ENCODE peak calls at places on chromosomes 3 and 15, in nine cellular contexts. One of them, this sample, is unnamed.

GRCh38 chr15:81337713-81338157 is 13.8 kb upstream of the STARD5 start:
- DNase-seq in GM23248: peak; percentile 35
- DNase-seq in left ventricle myocardium inferior: no peak
- DNase-seq in AG04450: no peak
- DNase-seq in heart right ventricle: no peak
- DNase-seq in WERI-Rb-1: no peak
- DNase-seq in heart left ventricle: no peak
- DNase-seq in A549: no peak
- DNase-seq in body of pancreas: no peak
- DNase-seq in this sample: no peak

GRCh38 chr3:73365756-73366397 is 258.9 kb downstream of the PDZRN3 start:
- DNase-seq in GM23248: peak; percentile 92
- DNase-seq in left ventricle myocardium inferior: peak; percentile 72
- DNase-seq in AG04450: peak; percentile 29
- DNase-seq in heart right ventricle: peak; percentile 65
- DNase-seq in WERI-Rb-1: no peak
- DNase-seq in heart left ventricle: peak; percentile 68
- DNase-seq in A549: no peak
- DNase-seq in body of pancreas: peak; percentile 40
- DNase-seq in this sample: no peak

GRCh38 chr3:126293370-126294082 is 63.7 kb downstream of the KLF15 start:
- DNase-seq in GM23248: peak; percentile 65
- DNase-seq in left ventricle myocardium inferior: peak; percentile 59
- DNase-seq in AG04450: no peak
- DNase-seq in heart right ventricle: peak; percentile 15
- DNase-seq in WERI-Rb-1: no peak
- DNase-seq in heart left ventricle: no peak
- DNase-seq in A549: no peak
- DNase-seq in body of pancreas: no peak
- DNase-seq in this sample: no peak

GRCh38 chr3:31878231-31878838 is 102.7 kb downstream of the OSBPL10 start:
- DNase-seq in GM23248: peak; percentile 24
- DNase-seq in left ventricle myocardium inferior: no peak
- DNase-seq in AG04450: no peak
- DNase-seq in heart right ventricle: no peak
- DNase-seq in WERI-Rb-1: no peak
- DNase-seq in heart left ventricle: no peak
- DNase-seq in A549: no peak
- DNase-seq in body of pancreas: no peak
- DNase-seq in this sample: no peak

GRCh38 chr15:51755790-51756189 is 4.4 kb downstream of the TMOD2 start:
- DNase-seq in GM23248: no peak
- DNase-seq in left ventricle myocardium inferior: no peak
- DNase-seq in AG04450: no peak
- DNase-seq in heart right ventricle: no peak
- DNase-seq in WERI-Rb-1: no peak
- DNase-seq in heart left ventricle: no peak
- DNase-seq in A549: no peak
- DNase-seq in body of pancreas: no peak
- DNase-seq in this sample: no peak

GRCh38 chr3:102790742-102791141 is 355.9 kb downstream of the ZPLD1 start:
- DNase-seq in GM23248: peak; percentile 92
- DNase-seq in left ventricle myocardium inferior: no peak
- DNase-seq in AG04450: peak; percentile 57
- DNase-seq in heart right ventricle: no peak
- DNase-seq in WERI-Rb-1: no peak
- DNase-seq in heart left ventricle: no peak
- DNase-seq in A549: no peak
- DNase-seq in body of pancreas: no peak
- DNase-seq in this sample: no peak

GRCh38 chr3:171088984-171089754 is 62.6 kb upstream of the SLC2A2 start:
- DNase-seq in GM23248: peak; percentile 87
- DNase-seq in left ventricle myocardium inferior: no peak
- DNase-seq in AG04450: peak; percentile 77
- DNase-seq in heart right ventricle: no peak
- DNase-seq in WERI-Rb-1: no peak
- DNase-seq in heart left ventricle: no peak
- DNase-seq in A549: peak; percentile 3
- DNase-seq in body of pancreas: peak; percentile 4
- DNase-seq in this sample: no peak

GRCh38 chr3:184687363-184688049 is 24.4 kb downstream of the MAGEF1 start:
- DNase-seq in GM23248: no peak
- DNase-seq in left ventricle myocardium inferior: peak; percentile 54
- DNase-seq in AG04450: no peak
- DNase-seq in heart right ventricle: peak; percentile 59
- DNase-seq in WERI-Rb-1: no peak
- DNase-seq in heart left ventricle: peak; percentile 62
- DNase-seq in A549: no peak
- DNase-seq in body of pancreas: peak; percentile 54
- DNase-seq in this sample: no peak

GRCh38 chr3:137692803-137693431 is 71.2 kb upstream of the SOX14 start:
- DNase-seq in GM23248: peak; percentile 15
- DNase-seq in left ventricle myocardium inferior: no peak
- DNase-seq in AG04450: no peak
- DNase-seq in heart right ventricle: no peak
- DNase-seq in WERI-Rb-1: peak; percentile 74
- DNase-seq in heart left ventricle: no peak
- DNase-seq in A549: peak; percentile 24
- DNase-seq in body of pancreas: peak; percentile 9
- DNase-seq in this sample: no peak

GRCh38 chr3:52983336-52983807 is 62.5 kb downstream of the SFMBT1 start:
- DNase-seq in GM23248: no peak
- DNase-seq in left ventricle myocardium inferior: no peak
- DNase-seq in AG04450: no peak
- DNase-seq in heart right ventricle: no peak
- DNase-seq in WERI-Rb-1: no peak
- DNase-seq in heart left ventricle: no peak
- DNase-seq in A549: no peak
- DNase-seq in body of pancreas: peak; percentile 27
- DNase-seq in this sample: peak; percentile 25

GRCh38 chr3:136311971-136312370 is 61.8 kb downstream of the PCCB start:
- DNase-seq in GM23248: peak; percentile 30
- DNase-seq in left ventricle myocardium inferior: no peak
- DNase-seq in AG04450: no peak
- DNase-seq in heart right ventricle: no peak
- DNase-seq in WERI-Rb-1: no peak
- DNase-seq in heart left ventricle: no peak
- DNase-seq in A549: no peak
- DNase-seq in body of pancreas: no peak
- DNase-seq in this sample: no peak

GRCh38 chr15:38299216-38299615 is 46.6 kb downstream of the SPRED1 start:
- DNase-seq in GM23248: peak; percentile 55
- DNase-seq in left ventricle myocardium inferior: no peak
- DNase-seq in AG04450: peak; percentile 13
- DNase-seq in heart right ventricle: no peak
- DNase-seq in WERI-Rb-1: no peak
- DNase-seq in heart left ventricle: no peak
- DNase-seq in A549: no peak
- DNase-seq in body of pancreas: no peak
- DNase-seq in this sample: no peak

GRCh38 chr3:192884831-192885356 is 32.8 kb downstream of the MB21D2 start:
- DNase-seq in GM23248: peak; percentile 65
- DNase-seq in left ventricle myocardium inferior: no peak
- DNase-seq in AG04450: no peak
- DNase-seq in heart right ventricle: no peak
- DNase-seq in WERI-Rb-1: no peak
- DNase-seq in heart left ventricle: no peak
- DNase-seq in A549: no peak
- DNase-seq in body of pancreas: no peak
- DNase-seq in this sample: no peak

GRCh38 chr15:29364429-29365078 is 94.9 kb upstream of the NSMCE3 start:
- DNase-seq in GM23248: peak; percentile 61
- DNase-seq in left ventricle myocardium inferior: no peak
- DNase-seq in AG04450: peak; percentile 65
- DNase-seq in heart right ventricle: no peak
- DNase-seq in WERI-Rb-1: no peak
- DNase-seq in heart left ventricle: no peak
- DNase-seq in A549: peak; percentile 29
- DNase-seq in body of pancreas: no peak
- DNase-seq in this sample: no peak

GRCh38 chr15:36399276-36399675 is 180.2 kb upstream of the CDIN1 start:
- DNase-seq in GM23248: no peak
- DNase-seq in left ventricle myocardium inferior: no peak
- DNase-seq in AG04450: no peak
- DNase-seq in heart right ventricle: no peak
- DNase-seq in WERI-Rb-1: no peak
- DNase-seq in heart left ventricle: no peak
- DNase-seq in A549: no peak
- DNase-seq in body of pancreas: no peak
- DNase-seq in this sample: no peak

GRCh38 chr3:122105626-122106025 is 50.5 kb downstream of the CD86 start:
- DNase-seq in GM23248: peak; percentile 48
- DNase-seq in left ventricle myocardium inferior: no peak
- DNase-seq in AG04450: no peak
- DNase-seq in heart right ventricle: no peak
- DNase-seq in WERI-Rb-1: no peak
- DNase-seq in heart left ventricle: no peak
- DNase-seq in A549: no peak
- DNase-seq in body of pancreas: peak; percentile 12
- DNase-seq in this sample: no peak

GRCh38 chr3:113212845-113213375 is 1.6 kb downstream of the BOC start:
- DNase-seq in GM23248: peak; percentile 43
- DNase-seq in left ventricle myocardium inferior: no peak
- DNase-seq in AG04450: no peak
- DNase-seq in heart right ventricle: no peak
- DNase-seq in WERI-Rb-1: no peak
- DNase-seq in heart left ventricle: no peak
- DNase-seq in A549: no peak
- DNase-seq in body of pancreas: no peak
- DNase-seq in this sample: no peak
- H3K27ac ChIP-seq in GM23248: peak overlapping the region; percentile 81
- H3K27ac ChIP-seq in left ventricle myocardium inferior: peak overlapping the region; percentile 89
- H3K27ac ChIP-seq in AG04450: no peak overlapping the region
- H3K27ac ChIP-seq in heart right ventricle: peak overlapping the region; percentile 85
- H3K27ac ChIP-seq in WERI-Rb-1: no peak overlapping the region
- H3K27ac ChIP-seq in heart left ventricle: peak overlapping the region; percentile 97
- H3K27ac ChIP-seq in A549: peak overlapping the region; percentile 68
- H3K27ac ChIP-seq in body of pancreas: no peak overlapping the region
- H3K27ac ChIP-seq in this sample: no peak overlapping the region

GRCh38 chr15:70757627-70758026 is 5.7 kb downstream of the UACA start:
- DNase-seq in GM23248: no peak
- DNase-seq in left ventricle myocardium inferior: no peak
- DNase-seq in AG04450: no peak
- DNase-seq in heart right ventricle: no peak
- DNase-seq in WERI-Rb-1: no peak
- DNase-seq in heart left ventricle: no peak
- DNase-seq in A549: no peak
- DNase-seq in body of pancreas: no peak
- DNase-seq in this sample: no peak
- H3K27ac ChIP-seq in GM23248: no peak overlapping the region
- H3K27ac ChIP-seq in left ventricle myocardium inferior: peak overlapping the region; percentile 61
- H3K27ac ChIP-seq in AG04450: no peak overlapping the region
- H3K27ac ChIP-seq in heart right ventricle: peak overlapping the region; percentile 32
- H3K27ac ChIP-seq in WERI-Rb-1: no peak overlapping the region
- H3K27ac ChIP-seq in heart left ventricle: no peak overlapping the region
- H3K27ac ChIP-seq in A549: no peak overlapping the region
- H3K27ac ChIP-seq in body of pancreas: no peak overlapping the region
- H3K27ac ChIP-seq in this sample: no peak overlapping the region

GRCh38 chr3:48555949-48556795 is 431 bp downstream of the PFKFB4 start:
- DNase-seq in GM23248: no peak
- DNase-seq in left ventricle myocardium inferior: no peak
- DNase-seq in AG04450: no peak
- DNase-seq in heart right ventricle: no peak
- DNase-seq in WERI-Rb-1: no peak
- DNase-seq in heart left ventricle: no peak
- DNase-seq in A549: no peak
- DNase-seq in body of pancreas: peak; percentile 31
- DNase-seq in this sample: peak; percentile 9

GRCh38 chr3:48553886-48554845 is 2.4 kb downstream of the PFKFB4 start:
- DNase-seq in GM23248: no peak
- DNase-seq in left ventricle myocardium inferior: no peak
- DNase-seq in AG04450: no peak
- DNase-seq in heart right ventricle: no peak
- DNase-seq in WERI-Rb-1: no peak
- DNase-seq in heart left ventricle: no peak
- DNase-seq in A549: no peak
- DNase-seq in body of pancreas: no peak
- DNase-seq in this sample: no peak

GRCh38 chr3:48555231-48555948 is 1.2 kb downstream of the PFKFB4 start:
- DNase-seq in GM23248: no peak
- DNase-seq in left ventricle myocardium inferior: no peak
- DNase-seq in AG04450: no peak
- DNase-seq in heart right ventricle: no peak
- DNase-seq in WERI-Rb-1: no peak
- DNase-seq in heart left ventricle: no peak
- DNase-seq in A549: no peak
- DNase-seq in body of pancreas: no peak
- DNase-seq in this sample: no peak

GRCh38 chr3:48558446-48559134 is 2.0 kb upstream of the PFKFB4 start:
- DNase-seq in GM23248: no peak
- DNase-seq in left ventricle myocardium inferior: peak; percentile 47
- DNase-seq in AG04450: no peak
- DNase-seq in heart right ventricle: peak; percentile 25
- DNase-seq in WERI-Rb-1: no peak
- DNase-seq in heart left ventricle: peak; percentile 45
- DNase-seq in A549: no peak
- DNase-seq in body of pancreas: peak; percentile 72
- DNase-seq in this sample: no peak

DNA sequence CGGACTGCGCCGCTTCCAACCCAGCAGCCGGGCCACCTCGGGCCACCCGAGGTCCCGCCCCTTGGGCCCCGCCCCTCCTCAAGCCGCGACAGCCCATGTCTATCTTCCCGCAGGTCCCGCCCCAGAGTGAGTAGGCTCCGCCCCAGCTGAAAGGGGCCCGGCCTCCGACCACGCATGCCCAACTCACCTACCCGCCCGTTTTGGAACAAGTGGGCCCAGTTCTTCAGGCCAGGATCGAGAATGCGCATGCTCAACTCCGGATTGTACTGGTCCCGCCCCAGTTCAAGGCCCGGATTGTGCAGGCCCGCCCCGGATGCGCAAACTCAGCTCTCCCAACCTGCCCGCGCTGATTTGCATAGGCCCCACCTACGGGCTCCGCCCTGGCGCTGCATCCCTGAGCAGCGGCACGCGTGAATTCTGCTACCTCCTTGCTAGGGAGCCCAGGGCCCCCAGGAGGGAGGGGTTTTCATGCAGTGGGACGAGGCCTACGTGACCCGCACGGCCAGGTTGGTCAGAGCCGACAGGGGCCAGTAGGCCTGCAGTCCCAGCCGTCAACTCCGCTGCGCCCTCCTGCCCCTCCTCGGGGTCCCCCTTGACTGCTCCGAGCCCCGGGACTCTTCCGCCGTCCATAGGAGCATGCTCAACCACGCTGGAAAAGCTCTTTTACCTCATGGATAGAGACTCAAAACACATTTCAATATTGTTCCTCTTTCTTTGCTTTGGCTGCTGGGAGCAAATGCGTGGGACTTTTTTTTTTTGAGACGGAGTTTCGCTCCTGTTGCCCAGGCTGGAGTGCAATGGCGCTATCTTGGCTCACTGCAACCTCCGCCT is at the start of gene PFKFB4:
- DNase-seq in GM23248: peak; percentile 100
- DNase-seq in left ventricle myocardium inferior: peak; percentile 99
- DNase-seq in AG04450: peak; percentile 98
- DNase-seq in heart right ventricle: peak; percentile 99
- DNase-seq in WERI-Rb-1: peak; percentile 99
- DNase-seq in heart left ventricle: peak; percentile 99
- DNase-seq in A549: peak; percentile 99
- DNase-seq in body of pancreas: peak; percentile 100
- DNase-seq in this sample: peak; percentile 99
- H3K27ac ChIP-seq in GM23248: peak within 1 kb of the TSS; percentile 39
- H3K27ac ChIP-seq in left ventricle myocardium inferior: peak within 1 kb of the TSS; percentile 84
- H3K27ac ChIP-seq in AG04450: peak within 1 kb of the TSS; percentile 39
- H3K27ac ChIP-seq in heart right ventricle: peak within 1 kb of the TSS; percentile 52
- H3K27ac ChIP-seq in WERI-Rb-1: peak within 1 kb of the TSS; percentile 77
- H3K27ac ChIP-seq in heart left ventricle: peak within 1 kb of the TSS; percentile 64
- H3K27ac ChIP-seq in A549: peak within 1 kb of the TSS; percentile 67
- H3K27ac ChIP-seq in body of pancreas: peak within 1 kb of the TSS; percentile 53
- H3K27ac ChIP-seq in this sample: peak within 1 kb of the TSS; percentile 58

GRCh38 chr15:85624241-85624855 is 170.4 kb downstream of the KLHL25 start:
- DNase-seq in GM23248: peak; percentile 64
- DNase-seq in left ventricle myocardium inferior: no peak
- DNase-seq in AG04450: no peak
- DNase-seq in heart right ventricle: peak; percentile 67
- DNase-seq in WERI-Rb-1: no peak
- DNase-seq in heart left ventricle: peak; percentile 57
- DNase-seq in A549: no peak
- DNase-seq in body of pancreas: no peak
- DNase-seq in this sample: no peak
- H3K27ac ChIP-seq in GM23248: peak overlapping the region; percentile 73
- H3K27ac ChIP-seq in left ventricle myocardium inferior: peak overlapping the region; percentile 83
- H3K27ac ChIP-seq in AG04450: no peak overlapping the region
- H3K27ac ChIP-seq in heart right ventricle: peak overlapping the region; percentile 84
- H3K27ac ChIP-seq in WERI-Rb-1: no peak overlapping the region
- H3K27ac ChIP-seq in heart left ventricle: peak overlapping the region; percentile 87
- H3K27ac ChIP-seq in A549: no peak overlapping the region
- H3K27ac ChIP-seq in body of pancreas: no peak overlapping the region
- H3K27ac ChIP-seq in this sample: peak overlapping the region; percentile 58